ENCODE peak calls at places on chromosome X, in five cellular contexts. R is fibroblast of pulmonary artery; X is CD8-positive, alpha-beta T cell; D is astrocyte of the spinal cord; S is HepG2. V is an unnamed sample.

GRCh38 chrX:151416521-151417048 is 19.6 kb downstream of the VMA21 start:
- DNase-seq in S (no peak), D (no peak), R (no peak), X (no peak), V (no peak)

GRCh38 chrX:45849261-45849660 is 648.6 kb upstream of the DIPK2B start:
- DNase-seq in X (no peak), R (peak; percentile 75), S (peak; percentile 61), D (peak; percentile 86), V (no peak)

GRCh38 chrX:413322-414201 is 26.9 kb upstream of the PPP2R3B start:
- DNase-seq in R (peak; percentile 30), S (no peak), D (peak; percentile 50), X (no peak), V (no peak)

GRCh38 chrX:10098235-10098819 is 58.4 kb upstream of the CLCN4 start:
- DNase-seq in S (no peak), R (no peak), X (no peak), D (no peak), V (no peak)

GRCh38 chrX:73916931-73917657 is 354.1 kb downstream of the CHIC1 start:
- DNase-seq in R (peak; percentile 95), X (no peak), S (no peak), D (peak; percentile 87), V (no peak)

GRCh38 chrX:24241822-24242648 is 71.8 kb downstream of the SUPT20HL2 start:
- DNase-seq in X (no peak), D (peak; percentile 48), S (peak; percentile 31), R (peak; percentile 53), V (peak; percentile 1)

GRCh38 chrX:114134465-114134864 is 449.4 kb upstream of the HTR2C start:
- DNase-seq in D (no peak), X (no peak), R (peak; percentile 16), S (no peak), V (no peak)

GRCh38 chrX:70301716-70302115 is 11.8 kb downstream of the KIF4A start:
- DNase-seq in X (no peak), D (peak; percentile 56), S (no peak), R (peak; percentile 68), V (no peak)

GRCh38 chrX:103356023-103356798 is at the start of gene TCEAL9:
- DNase-seq in X (no peak), S (peak; percentile 51), R (peak; percentile 90), D (peak; percentile 69), V (no peak)

GRCh38 chrX:17032351-17032750 is 85.9 kb downstream of the REPS2 start:
- DNase-seq in D (peak; percentile 91), R (peak; percentile 78), X (no peak), S (no peak), V (no peak)

GRCh38 chrX:115013705-115014104 is 3.7 kb downstream of the IL13RA2 start:
- DNase-seq in X (no peak), S (no peak), R (peak; percentile 79), D (no peak), V (no peak)

GRCh38 chrX:136168929-136169735 is 21.8 kb downstream of the FHL1 start:
- DNase-seq in S (no peak), X (no peak), R (peak; percentile 83), D (peak; percentile 92), V (no peak)

GRCh38 chrX:70096052-70096451 is 33.8 kb downstream of the OTUD6A start:
- DNase-seq in R (peak; percentile 54), X (no peak), D (no peak), S (peak; percentile 8), V (no peak)

GRCh38 chrX:38374431-38374830 is 22.0 kb downstream of the OTC start:
- DNase-seq in R (no peak), D (no peak), X (no peak), S (no peak), V (no peak)

GRCh38 chrX:38379088-38379487 is 26.7 kb downstream of the OTC start:
- DNase-seq in S (no peak), R (peak; percentile 3), D (no peak), X (no peak), V (no peak)

GRCh38 chrX:38376747-38377146 is 24.3 kb downstream of the OTC start:
- DNase-seq in D (no peak), R (no peak), X (no peak), S (no peak), V (no peak)

DNA sequence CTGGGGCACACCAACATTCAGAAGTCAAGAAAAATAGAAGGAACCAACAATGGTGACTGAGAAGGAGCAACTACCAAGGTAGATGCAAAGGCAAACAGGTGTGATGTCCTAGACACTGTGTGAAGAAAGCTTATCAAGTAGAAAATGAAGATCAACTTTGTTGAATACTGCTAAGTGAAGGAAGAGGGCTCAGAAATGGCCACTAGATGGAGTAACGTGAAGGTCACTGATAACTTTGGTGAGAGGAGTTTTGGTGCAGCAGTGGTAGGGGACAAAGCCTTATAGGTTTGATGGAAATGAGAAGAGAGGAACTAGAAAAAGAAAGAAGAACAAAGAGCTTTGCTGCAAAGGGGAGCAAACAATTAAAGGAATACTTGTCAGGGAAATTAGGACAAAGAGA is 23.5 kb downstream of the OTC start:
- DNase-seq in R (peak; percentile 22), X (no peak), D (peak; percentile 3), S (no peak), V (no peak)
- TF ChIP-seq CTCF in R (peak; percentile 57), X (no peak), D (peak; percentile 58), S (peak; percentile 21), V (peak; percentile 54)

DNA sequence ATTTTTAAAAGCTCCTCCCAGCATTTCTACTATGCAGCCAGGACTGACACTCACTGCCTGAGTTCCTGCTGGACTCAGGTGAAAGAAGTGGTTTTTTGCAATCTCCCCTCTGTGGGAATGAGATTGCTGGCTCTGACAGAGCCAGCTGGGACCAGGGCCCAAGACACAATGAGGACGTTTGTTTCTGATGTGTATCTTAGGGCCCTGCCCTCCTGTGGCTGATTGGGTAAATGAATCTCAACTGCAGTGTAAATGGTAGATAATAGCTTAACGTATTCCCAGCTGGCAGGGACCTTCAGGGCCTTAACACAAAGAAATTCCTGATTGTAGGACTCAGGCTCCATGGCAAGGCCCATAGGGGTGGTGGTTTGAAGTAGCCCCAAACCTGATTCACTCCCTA is 85.8 kb upstream of the PRPS1 start:
- DNase-seq in X (no peak), R (peak; percentile 14), D (peak; percentile 27), S (peak; percentile 34), V (peak; percentile 17)
- TF ChIP-seq CTCF in X (no peak), R (no peak), D (no peak), S (peak; percentile 35), V (peak; percentile 35)

GRCh38 chrX:119887721-119888425 is 7.8 kb upstream of the AKAP14 start:
- DNase-seq in S (peak; percentile 54), X (peak; percentile 10), R (peak; percentile 52), D (peak; percentile 46), V (no peak)
- TF ChIP-seq CTCF in S (peak; percentile 80), X (peak; percentile 33), R (peak; percentile 55), D (peak; percentile 68), V (peak; percentile 23)

DNA sequence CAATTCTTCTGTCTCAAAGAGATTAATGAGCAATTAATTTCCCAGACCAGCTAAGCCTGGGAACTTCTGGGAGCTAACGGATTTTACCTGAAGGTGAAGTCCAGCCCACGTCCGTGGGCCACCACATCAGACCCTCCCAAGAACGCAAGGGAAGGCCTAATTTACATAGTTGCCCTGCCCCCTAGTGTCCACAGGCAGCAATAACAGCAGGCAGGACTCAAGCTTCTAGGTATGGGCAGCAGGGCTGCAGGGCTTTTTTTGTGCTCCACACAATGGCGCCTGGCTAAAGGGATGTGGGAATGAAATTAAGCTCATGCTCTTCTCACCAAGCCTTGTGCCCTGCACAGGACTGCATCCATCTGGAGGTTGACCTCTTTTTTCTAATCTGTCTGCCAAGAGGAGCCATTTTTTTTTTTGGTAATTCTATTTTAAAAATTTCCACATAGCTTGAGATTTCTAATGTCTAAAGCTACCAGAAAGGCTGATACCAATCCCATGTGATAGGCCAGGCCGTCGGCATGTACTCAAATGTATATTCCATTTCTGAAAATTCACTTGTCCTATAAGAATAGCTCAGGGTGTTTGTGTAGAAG is 111.9 kb upstream of the TMEM164 start:
- DNase-seq in S (peak; percentile 43), D (peak; percentile 61), R (peak; percentile 70), X (no peak), V (no peak)
- TF ChIP-seq CTCF in S (peak; percentile 89), D (peak; percentile 90), R (peak; percentile 76), X (peak; percentile 65), V (peak; percentile 79)

GRCh38 chrX:110852180-110852579 is 56.6 kb upstream of the CHRDL1 start:
- DNase-seq in R (peak; percentile 22), X (no peak), S (no peak), D (no peak), V (no peak)
- TF ChIP-seq CTCF in R (peak; percentile 53), X (no peak), S (peak; percentile 42), D (peak; percentile 65), V (peak; percentile 55)

GRCh38 chrX:39927380-39927779 is 170.4 kb downstream of the BCOR start:
- DNase-seq in D (no peak), S (no peak), R (no peak), X (no peak), V (no peak)
- TF ChIP-seq CTCF in D (no peak), S (no peak), R (no peak), X (no peak), V (no peak)

DNA sequence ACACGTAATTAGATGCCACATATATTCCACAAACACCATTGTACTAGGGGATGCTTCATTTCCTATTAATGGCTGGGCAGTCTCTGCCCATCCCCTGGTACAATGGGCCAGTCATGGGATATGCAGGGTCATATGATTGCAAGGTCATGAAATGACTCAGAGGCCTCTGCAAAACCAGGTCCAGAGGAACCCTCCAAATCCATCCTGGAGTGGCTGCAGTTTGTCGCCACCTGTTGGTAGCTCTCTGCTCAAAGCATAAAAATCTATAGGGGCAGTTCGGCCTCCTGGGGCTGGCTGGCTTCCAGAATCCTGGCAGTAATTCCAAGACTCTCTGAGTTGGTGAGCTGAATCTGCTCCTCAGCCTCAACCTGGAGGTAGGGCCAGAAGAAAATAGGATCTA is 22.9 kb upstream of the PUDP start:
- DNase-seq in X (no peak), S (peak; percentile 29), R (peak; percentile 27), D (no peak), V (no peak)
- TF ChIP-seq CTCF in X (peak; percentile 28), S (peak; percentile 39), R (peak; percentile 16), D (peak; percentile 37), V (peak; percentile 28)

DNA sequence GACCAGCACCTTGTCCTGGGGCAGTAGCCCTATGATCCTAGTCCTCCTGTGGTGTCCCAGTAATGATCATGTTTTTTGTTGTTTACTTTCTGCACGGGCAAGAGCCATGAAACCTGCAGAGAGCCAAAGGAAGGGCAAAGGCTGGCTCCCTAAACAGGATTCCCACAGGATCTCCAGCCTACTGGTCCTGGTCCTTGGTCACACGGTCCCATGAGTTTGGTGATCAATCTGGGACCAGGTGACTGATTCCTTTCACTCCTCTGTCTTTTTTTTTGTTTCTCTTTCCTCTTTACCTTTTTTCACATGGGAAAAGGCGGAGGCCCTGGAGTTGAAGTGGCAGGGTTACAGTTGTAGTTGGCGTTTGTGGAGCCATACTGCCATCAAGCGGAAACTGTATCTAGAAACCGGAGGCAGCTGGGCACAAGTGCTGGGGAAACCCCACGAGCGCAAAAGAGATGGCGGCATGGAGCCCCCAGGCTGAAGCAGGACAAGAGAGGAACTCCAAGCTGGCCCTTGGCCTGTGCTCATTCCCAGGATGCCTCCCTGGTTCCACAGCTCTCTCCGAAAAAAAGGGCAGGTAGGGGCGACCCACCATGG is 34.6 kb downstream of the NBDY start:
- DNase-seq in S (peak; percentile 15), D (peak; percentile 39), X (no peak), R (no peak), V (no peak)
- TF ChIP-seq CTCF in S (peak; percentile 34), D (peak; percentile 19), X (no peak), R (no peak), V (no peak)

GRCh38 chrX:83004012-83004411 is 504.1 kb upstream of the POU3F4 start:
- DNase-seq in D (no peak), X (no peak), S (no peak), R (no peak), V (no peak)

GRCh38 chrX:83008415-83008814 is 499.7 kb upstream of the POU3F4 start:
- DNase-seq in S (no peak), X (no peak), D (no peak), R (peak; percentile 0), V (no peak)
- TF ChIP-seq CTCF in S (no peak), X (peak; percentile 23), D (peak; percentile 11), R (peak; percentile 5), V (peak; percentile 37)